ENCODE peak calls at places on chromosomes 7 and 10, in four cellular contexts. One of them, this sample, is unnamed.
A peak's percentile ranks its signal among the peaks of the same experiment; 100 is the strongest.

GRCh38 chr10:132640326-132641125 is 102.9 kb downstream of the INPP5A start:
- DNase-seq in T-helper 1 cell: no peak
- DNase-seq in immature natural killer cell: no peak
- DNase-seq in bronchial epithelial cell: no peak
- DNase-seq in this sample: no peak

GRCh38 chr7:90530263-90530662 is 60.8 kb downstream of the PTTG1IP2 start:
- DNase-seq in bronchial epithelial cell: peak; percentile 92
- DNase-seq in immature natural killer cell: no peak
- DNase-seq in T-helper 1 cell: no peak
- DNase-seq in this sample: peak; percentile 79

GRCh38 chr7:104328970-104329825 is 795 bp downstream of the LHFPL3 start:
- DNase-seq in bronchial epithelial cell: no peak
- DNase-seq in T-helper 1 cell: no peak
- DNase-seq in immature natural killer cell: no peak
- DNase-seq in this sample: no peak

GRCh38 chr10:78688945-78689935 is 379.5 kb upstream of the ZMIZ1 start:
- DNase-seq in T-helper 1 cell: no peak
- DNase-seq in bronchial epithelial cell: no peak
- DNase-seq in immature natural killer cell: no peak
- DNase-seq in this sample: no peak

GRCh38 chr7:76296743-76297740 is 5.4 kb upstream of the HSPB1 start:
- DNase-seq in bronchial epithelial cell: peak; percentile 99
- DNase-seq in immature natural killer cell: no peak
- DNase-seq in T-helper 1 cell: no peak
- DNase-seq in this sample: peak; percentile 98

GRCh38 chr10:14736600-14737081 is 38.1 kb downstream of the FAM107B start:
- DNase-seq in T-helper 1 cell: no peak
- DNase-seq in bronchial epithelial cell: no peak
- DNase-seq in immature natural killer cell: no peak
- DNase-seq in this sample: no peak

GRCh38 chr10:63583909-63584747 is 62.9 kb downstream of the REEP3 start:
- DNase-seq in T-helper 1 cell: no peak
- DNase-seq in immature natural killer cell: no peak
- DNase-seq in bronchial epithelial cell: no peak
- DNase-seq in this sample: no peak

GRCh38 chr7:70837589-70837988 is 294.4 kb upstream of the GALNT17 start:
- DNase-seq in T-helper 1 cell: no peak
- DNase-seq in bronchial epithelial cell: no peak
- DNase-seq in immature natural killer cell: no peak
- DNase-seq in this sample: no peak

GRCh38 chr7:105932835-105933477 is 30.1 kb upstream of the CDHR3 start:
- DNase-seq in immature natural killer cell: no peak
- DNase-seq in T-helper 1 cell: no peak
- DNase-seq in bronchial epithelial cell: peak; percentile 10
- DNase-seq in this sample: peak; percentile 35

GRCh38 chr10:58531084-58531695 is 18.5 kb downstream of the BICC1 start:
- DNase-seq in immature natural killer cell: no peak
- DNase-seq in T-helper 1 cell: peak; percentile 36
- DNase-seq in bronchial epithelial cell: peak; percentile 72
- DNase-seq in this sample: peak; percentile 81

GRCh38 chr7:14233026-14233897 is 243.8 kb upstream of the ETV1 start:
- DNase-seq in T-helper 1 cell: no peak
- DNase-seq in immature natural killer cell: no peak
- DNase-seq in bronchial epithelial cell: peak; percentile 62
- DNase-seq in this sample: no peak

GRCh38 chr10:103895458-103896186 is 22.4 kb downstream of the STN1 start:
- DNase-seq in bronchial epithelial cell: peak; percentile 63
- DNase-seq in immature natural killer cell: no peak
- DNase-seq in T-helper 1 cell: peak; percentile 60
- DNase-seq in this sample: peak; percentile 60

GRCh38 chr7:118183254-118183585 is 744 bp upstream of the LSM8 start:
- DNase-seq in T-helper 1 cell: peak; percentile 30
- DNase-seq in bronchial epithelial cell: peak; percentile 11
- DNase-seq in immature natural killer cell: no peak
- DNase-seq in this sample: no peak

GRCh38 chr7:106329408-106329807 is 44.6 kb upstream of the NAMPT start:
- DNase-seq in T-helper 1 cell: no peak
- DNase-seq in immature natural killer cell: no peak
- DNase-seq in bronchial epithelial cell: peak; percentile 15
- DNase-seq in this sample: no peak

GRCh38 chr7:138632866-138633602 is 68.1 kb downstream of the SVOPL start:
- DNase-seq in immature natural killer cell: no peak
- DNase-seq in bronchial epithelial cell: no peak
- DNase-seq in T-helper 1 cell: no peak
- DNase-seq in this sample: no peak

GRCh38 chr7:19352271-19352670 is 207.1 kb upstream of the FERD3L start:
- DNase-seq in immature natural killer cell: no peak
- DNase-seq in bronchial epithelial cell: no peak
- DNase-seq in T-helper 1 cell: no peak
- DNase-seq in this sample: no peak

GRCh38 chr7:102306916-102307677 is 20.4 kb downstream of the SH2B2 start:
- DNase-seq in immature natural killer cell: no peak
- DNase-seq in T-helper 1 cell: peak; percentile 76
- DNase-seq in bronchial epithelial cell: peak; percentile 43
- DNase-seq in this sample: peak; percentile 46

GRCh38 chr10:83375274-83375673 is 764.0 kb upstream of the GHITM start:
- DNase-seq in immature natural killer cell: no peak
- DNase-seq in T-helper 1 cell: no peak
- DNase-seq in bronchial epithelial cell: no peak
- DNase-seq in this sample: no peak

GRCh38 chr10:33253411-33253810 is 81.1 kb downstream of the NRP1 start:
- DNase-seq in bronchial epithelial cell: no peak
- DNase-seq in T-helper 1 cell: no peak
- DNase-seq in immature natural killer cell: no peak
- DNase-seq in this sample: no peak

GRCh38 chr10:68705548-68705947 is 15.5 kb upstream of the CCAR1 start:
- DNase-seq in T-helper 1 cell: no peak
- DNase-seq in bronchial epithelial cell: no peak
- DNase-seq in immature natural killer cell: no peak
- DNase-seq in this sample: no peak

GRCh38 chr7:117803476-117803875 is 69.8 kb downstream of the CTTNBP2 start:
- DNase-seq in immature natural killer cell: no peak
- DNase-seq in T-helper 1 cell: no peak
- DNase-seq in bronchial epithelial cell: peak; percentile 51
- DNase-seq in this sample: no peak

GRCh38 chr10:65419629-65420028 is 1506.2 kb upstream of the LRRTM3 start:
- DNase-seq in bronchial epithelial cell: peak; percentile 41
- DNase-seq in T-helper 1 cell: no peak
- DNase-seq in immature natural killer cell: no peak
- DNase-seq in this sample: no peak

GRCh38 chr7:95396136-95397032 is at the start of gene PON3:
- DNase-seq in bronchial epithelial cell: peak; percentile 32
- DNase-seq in immature natural killer cell: peak; percentile 18
- DNase-seq in T-helper 1 cell: peak; percentile 26
- DNase-seq in this sample: no peak

GRCh38 chr10:96665306-96665705 is 55.0 kb downstream of the PIK3AP1 start:
- DNase-seq in T-helper 1 cell: no peak
- DNase-seq in immature natural killer cell: no peak
- DNase-seq in bronchial epithelial cell: peak; percentile 30
- DNase-seq in this sample: no peak

GRCh38 chr10:72162978-72163377 is 52.8 kb upstream of the ANAPC16 start:
- DNase-seq in bronchial epithelial cell: peak; percentile 98
- DNase-seq in T-helper 1 cell: peak; percentile 63
- DNase-seq in immature natural killer cell: no peak
- DNase-seq in this sample: peak; percentile 88

GRCh38 chr7:121195859-121196588 is 132.8 kb upstream of the WNT16 start:
- DNase-seq in bronchial epithelial cell: no peak
- DNase-seq in immature natural killer cell: no peak
- DNase-seq in T-helper 1 cell: no peak
- DNase-seq in this sample: no peak

GRCh38 chr10:80511984-80512634 is 25.6 kb upstream of the SH2D4B start:
- DNase-seq in bronchial epithelial cell: no peak
- DNase-seq in T-helper 1 cell: no peak
- DNase-seq in immature natural killer cell: no peak
- DNase-seq in this sample: no peak

GRCh38 chr7:45580053-45580872 is 6.1 kb downstream of the ADCY1 start:
- DNase-seq in bronchial epithelial cell: no peak
- DNase-seq in T-helper 1 cell: no peak
- DNase-seq in immature natural killer cell: no peak
- DNase-seq in this sample: no peak

GRCh38 chr10:130215076-130215917 is 79.1 kb downstream of the GLRX3 start:
- DNase-seq in T-helper 1 cell: no peak
- DNase-seq in bronchial epithelial cell: no peak
- DNase-seq in immature natural killer cell: no peak
- DNase-seq in this sample: no peak

GRCh38 chr10:119079572-119080520 is 771 bp downstream of the EIF3A start:
- DNase-seq in immature natural killer cell: peak; percentile 67
- DNase-seq in T-helper 1 cell: peak; percentile 78
- DNase-seq in bronchial epithelial cell: peak; percentile 64
- DNase-seq in this sample: peak; percentile 83

GRCh38 chr10:24223341-24223740 is 14.4 kb downstream of the KIAA1217 start:
- DNase-seq in immature natural killer cell: no peak
- DNase-seq in T-helper 1 cell: no peak
- DNase-seq in bronchial epithelial cell: no peak
- DNase-seq in this sample: no peak

GRCh38 chr10:32246685-32247084 is 100.3 kb downstream of the EPC1 start:
- DNase-seq in T-helper 1 cell: no peak
- DNase-seq in immature natural killer cell: no peak
- DNase-seq in bronchial epithelial cell: no peak
- DNase-seq in this sample: no peak

GRCh38 chr10:44962870-44963738 is 3.5 kb downstream of the RASSF4 start:
- DNase-seq in T-helper 1 cell: no peak
- DNase-seq in immature natural killer cell: no peak
- DNase-seq in bronchial epithelial cell: no peak
- DNase-seq in this sample: no peak

GRCh38 chr7:24406053-24406561 is 122.1 kb downstream of the NPY start:
- DNase-seq in bronchial epithelial cell: peak; percentile 90
- DNase-seq in immature natural killer cell: no peak
- DNase-seq in T-helper 1 cell: no peak
- DNase-seq in this sample: peak; percentile 38

GRCh38 chr10:123751340-123751739 is 85.2 kb downstream of the GPR26 start:
- DNase-seq in bronchial epithelial cell: no peak
- DNase-seq in T-helper 1 cell: no peak
- DNase-seq in immature natural killer cell: no peak
- DNase-seq in this sample: no peak

GRCh38 chr7:141573511-141573910 is 22.3 kb downstream of the AGK start:
- DNase-seq in T-helper 1 cell: no peak
- DNase-seq in immature natural killer cell: no peak
- DNase-seq in bronchial epithelial cell: no peak
- DNase-seq in this sample: no peak

GRCh38 chr7:159015894-159016410 is 128.7 kb downstream of the VIPR2 start:
- DNase-seq in immature natural killer cell: no peak
- DNase-seq in bronchial epithelial cell: no peak
- DNase-seq in T-helper 1 cell: no peak
- DNase-seq in this sample: no peak

This sample was measured in MCF 10A.